ENCODE peak calls at places on chromosomes 5 and 9, in seven cellular contexts. One of them, this sample, is unnamed.

GRCh38 chr5:52769061-52769460 is 18.7 kb upstream of the ITGA1 start:
- DNase-seq in HCT116: no peak
- DNase-seq in HepG2: no peak
- DNase-seq in H1: no peak
- DNase-seq in GM12878: no peak
- DNase-seq in SK-N-SH: no peak
- DNase-seq in K562: no peak
- DNase-seq in this sample: no peak

GRCh38 chr5:16805478-16805877 is 130.6 kb downstream of the MYO10 start:
- DNase-seq in HCT116: no peak
- DNase-seq in SK-N-SH: no peak
- DNase-seq in GM12878: no peak
- DNase-seq in H1: no peak
- DNase-seq in K562: no peak
- DNase-seq in HepG2: no peak
- DNase-seq in this sample: no peak

GRCh38 chr9:14372437-14373318 is 58.7 kb upstream of the NFIB start:
- DNase-seq in H1: peak; percentile 73
- DNase-seq in K562: peak; percentile 31
- DNase-seq in SK-N-SH: peak; percentile 67
- DNase-seq in HCT116: peak; percentile 4
- DNase-seq in GM12878: no peak
- DNase-seq in HepG2: peak; percentile 53
- DNase-seq in this sample: peak; percentile 60

GRCh38 chr5:131386124-131386523 is 122.3 kb downstream of the CDC42SE2 start:
- DNase-seq in HCT116: no peak
- DNase-seq in HepG2: no peak
- DNase-seq in SK-N-SH: no peak
- DNase-seq in GM12878: no peak
- DNase-seq in H1: no peak
- DNase-seq in K562: no peak
- DNase-seq in this sample: no peak

GRCh38 chr5:91384671-91385430 is 1.7 kb upstream of the ARRDC3 start:
- DNase-seq in HCT116: peak; percentile 94
- DNase-seq in K562: peak; percentile 85
- DNase-seq in HepG2: peak; percentile 90
- DNase-seq in SK-N-SH: peak; percentile 73
- DNase-seq in GM12878: peak; percentile 71
- DNase-seq in H1: no peak
- DNase-seq in this sample: no peak

GRCh38 chr9:3285365-3286161 is 240.2 kb downstream of the RFX3 start:
- DNase-seq in SK-N-SH: no peak
- DNase-seq in HCT116: no peak
- DNase-seq in H1: no peak
- DNase-seq in HepG2: no peak
- DNase-seq in GM12878: no peak
- DNase-seq in K562: no peak
- DNase-seq in this sample: no peak

GRCh38 chr5:127305486-127305885 is 14.9 kb downstream of the MEGF10 start:
- DNase-seq in K562: no peak
- DNase-seq in GM12878: no peak
- DNase-seq in H1: no peak
- DNase-seq in SK-N-SH: no peak
- DNase-seq in HCT116: no peak
- DNase-seq in HepG2: no peak
- DNase-seq in this sample: no peak

GRCh38 chr5:67181648-67182218 is 14.9 kb downstream of the CD180 start:
- DNase-seq in HepG2: no peak
- DNase-seq in HCT116: no peak
- DNase-seq in SK-N-SH: no peak
- DNase-seq in K562: peak; percentile 14
- DNase-seq in H1: no peak
- DNase-seq in GM12878: no peak
- DNase-seq in this sample: peak; percentile 42

GRCh38 chr9:68873179-68873578 is 140.7 kb downstream of the PRKACG start:
- DNase-seq in HCT116: no peak
- DNase-seq in SK-N-SH: no peak
- DNase-seq in H1: no peak
- DNase-seq in HepG2: no peak
- DNase-seq in GM12878: no peak
- DNase-seq in K562: no peak
- DNase-seq in this sample: no peak

GRCh38 chr9:86287013-86287412 is 4.7 kb upstream of the ISCA1 start:
- DNase-seq in K562: peak; percentile 20
- DNase-seq in HepG2: peak; percentile 55
- DNase-seq in GM12878: no peak
- DNase-seq in H1: no peak
- DNase-seq in HCT116: no peak
- DNase-seq in SK-N-SH: peak; percentile 24
- DNase-seq in this sample: peak; percentile 66

GRCh38 chr9:114279693-114280092 is 43.2 kb upstream of the ORM1 start:
- DNase-seq in SK-N-SH: no peak
- DNase-seq in H1: no peak
- DNase-seq in K562: no peak
- DNase-seq in HCT116: no peak
- DNase-seq in HepG2: no peak
- DNase-seq in GM12878: no peak
- DNase-seq in this sample: no peak

GRCh38 chr9:96305171-96305570 is 3.2 kb upstream of the HSD17B3 start:
- DNase-seq in SK-N-SH: no peak
- DNase-seq in H1: no peak
- DNase-seq in HCT116: no peak
- DNase-seq in K562: no peak
- DNase-seq in HepG2: no peak
- DNase-seq in GM12878: no peak
- DNase-seq in this sample: no peak

GRCh38 chr9:35079426-35080341 is at the start of gene FANCG:
- DNase-seq in HCT116: peak; percentile 80
- DNase-seq in H1: peak; percentile 72
- DNase-seq in GM12878: peak; percentile 79
- DNase-seq in SK-N-SH: peak; percentile 94
- DNase-seq in HepG2: peak; percentile 86
- DNase-seq in K562: peak; percentile 87
- DNase-seq in this sample: peak; percentile 91

GRCh38 chr9:134413890-134414731 is 87.9 kb downstream of the RXRA start:
- DNase-seq in SK-N-SH: peak; percentile 76
- DNase-seq in HCT116: peak; percentile 50
- DNase-seq in K562: no peak
- DNase-seq in GM12878: no peak
- DNase-seq in H1: no peak
- DNase-seq in HepG2: no peak
- DNase-seq in this sample: no peak

GRCh38 chr9:38180631-38181030 is 111.6 kb upstream of the SHB start:
- DNase-seq in SK-N-SH: no peak
- DNase-seq in HCT116: no peak
- DNase-seq in HepG2: no peak
- DNase-seq in K562: no peak
- DNase-seq in H1: no peak
- DNase-seq in GM12878: no peak
- DNase-seq in this sample: no peak

GRCh38 chr5:337565-338130 is 16.1 kb downstream of the AHRR start:
- DNase-seq in HCT116: peak; percentile 59
- DNase-seq in SK-N-SH: peak; percentile 33
- DNase-seq in GM12878: no peak
- DNase-seq in HepG2: peak; percentile 45
- DNase-seq in K562: no peak
- DNase-seq in H1: no peak
- DNase-seq in this sample: peak; percentile 39

GRCh38 chr9:37679649-37680402 is 29.1 kb downstream of the FRMPD1 start:
- DNase-seq in HCT116: no peak
- DNase-seq in H1: no peak
- DNase-seq in HepG2: no peak
- DNase-seq in SK-N-SH: peak; percentile 37
- DNase-seq in K562: peak; percentile 21
- DNase-seq in GM12878: no peak
- DNase-seq in this sample: no peak

GRCh38 chr9:101727621-101728524 is 10.6 kb downstream of the GRIN3A start:
- DNase-seq in K562: peak; percentile 22
- DNase-seq in HepG2: peak; percentile 24
- DNase-seq in HCT116: no peak
- DNase-seq in GM12878: no peak
- DNase-seq in SK-N-SH: peak; percentile 54
- DNase-seq in H1: no peak
- DNase-seq in this sample: no peak

GRCh38 chr9:110950041-110950645 is 88.1 kb downstream of the LPAR1 start:
- DNase-seq in K562: no peak
- DNase-seq in HCT116: no peak
- DNase-seq in GM12878: no peak
- DNase-seq in H1: no peak
- DNase-seq in HepG2: no peak
- DNase-seq in SK-N-SH: no peak
- DNase-seq in this sample: no peak

GRCh38 chr9:1102010-1102712 is 52.0 kb downstream of the DMRT2 start:
- DNase-seq in HepG2: no peak
- DNase-seq in HCT116: no peak
- DNase-seq in H1: no peak
- DNase-seq in SK-N-SH: no peak
- DNase-seq in GM12878: no peak
- DNase-seq in K562: no peak
- DNase-seq in this sample: no peak

GRCh38 chr9:69468380-69468779 is 143.4 kb downstream of the ENTREP1 start:
- DNase-seq in GM12878: no peak
- DNase-seq in HCT116: no peak
- DNase-seq in SK-N-SH: no peak
- DNase-seq in H1: no peak
- DNase-seq in HepG2: no peak
- DNase-seq in K562: no peak
- DNase-seq in this sample: no peak

GRCh38 chr9:121331992-121332685 is 37.9 kb downstream of the STOM start:
- DNase-seq in HCT116: no peak
- DNase-seq in H1: no peak
- DNase-seq in SK-N-SH: no peak
- DNase-seq in HepG2: no peak
- DNase-seq in K562: no peak
- DNase-seq in GM12878: no peak
- DNase-seq in this sample: no peak

GRCh38 chr5:127596501-127596900 is 52.4 kb upstream of the CTXN3 start:
- DNase-seq in H1: no peak
- DNase-seq in SK-N-SH: no peak
- DNase-seq in HepG2: no peak
- DNase-seq in K562: no peak
- DNase-seq in GM12878: no peak
- DNase-seq in HCT116: no peak
- DNase-seq in this sample: no peak

GRCh38 chr9:98324801-98325200 is 69.4 kb upstream of the TBC1D2 start:
- DNase-seq in SK-N-SH: no peak
- DNase-seq in H1: no peak
- DNase-seq in HCT116: no peak
- DNase-seq in GM12878: no peak
- DNase-seq in HepG2: no peak
- DNase-seq in K562: no peak
- DNase-seq in this sample: no peak

GRCh38 chr5:132389051-132389331 is 19.5 kb downstream of the SLC22A5 start:
- DNase-seq in HepG2: no peak
- DNase-seq in SK-N-SH: no peak
- DNase-seq in H1: no peak
- DNase-seq in GM12878: no peak
- DNase-seq in HCT116: no peak
- DNase-seq in K562: no peak
- DNase-seq in this sample: no peak

GRCh38 chr5:121987685-121988073 is 25.9 kb downstream of the SRFBP1 start:
- DNase-seq in HCT116: no peak
- DNase-seq in SK-N-SH: no peak
- DNase-seq in H1: no peak
- DNase-seq in K562: no peak
- DNase-seq in GM12878: no peak
- DNase-seq in HepG2: peak; percentile 18
- DNase-seq in this sample: no peak

GRCh38 chr5:80654391-80655230 is at the start of the genes DHFR and MSH3:
- DNase-seq in HCT116: peak; percentile 85
- DNase-seq in K562: peak; percentile 96
- DNase-seq in HepG2: peak; percentile 90
- DNase-seq in GM12878: peak; percentile 81
- DNase-seq in H1: peak; percentile 86
- DNase-seq in SK-N-SH: peak; percentile 96
- DNase-seq in this sample: peak; percentile 76

GRCh38 chr5:138274189-138274853 is at the start of gene GFRA3:
- DNase-seq in K562: peak; percentile 37
- DNase-seq in HCT116: no peak
- DNase-seq in HepG2: no peak
- DNase-seq in GM12878: no peak
- DNase-seq in SK-N-SH: peak; percentile 77
- DNase-seq in H1: no peak
- DNase-seq in this sample: no peak

GRCh38 chr5:160525471-160526261 is 104.0 kb downstream of the PTTG1 start:
- DNase-seq in H1: no peak
- DNase-seq in SK-N-SH: no peak
- DNase-seq in HCT116: no peak
- DNase-seq in HepG2: no peak
- DNase-seq in GM12878: no peak
- DNase-seq in K562: no peak
- DNase-seq in this sample: no peak
- H3K4me3 ChIP-seq in H1: no peak overlapping the region
- H3K4me3 ChIP-seq in SK-N-SH: no peak overlapping the region
- H3K4me3 ChIP-seq in HCT116: no peak overlapping the region
- H3K4me3 ChIP-seq in HepG2: no peak overlapping the region
- H3K4me3 ChIP-seq in GM12878: no peak overlapping the region
- H3K4me3 ChIP-seq in K562: no peak overlapping the region
- H3K4me3 ChIP-seq in this sample: no peak overlapping the region

GRCh38 chr5:141363952-141364660 is at the start of gene PCDHGA5:
- DNase-seq in HepG2: no peak
- DNase-seq in H1: no peak
- DNase-seq in K562: no peak
- DNase-seq in GM12878: no peak
- DNase-seq in SK-N-SH: no peak
- DNase-seq in HCT116: no peak
- DNase-seq in this sample: no peak
- H3K9me3 ChIP-seq in HepG2: peaks cover 54% of the 10 kb centered on the region
- H3K9me3 ChIP-seq in H1: peaks cover 43% of the 10 kb centered on the region
- H3K9me3 ChIP-seq in K562: no peaks in the 10 kb centered on the region
- H3K9me3 ChIP-seq in GM12878: peaks cover 15% of the 10 kb centered on the region
- H3K9me3 ChIP-seq in SK-N-SH: peaks cover 7% of the 10 kb centered on the region
- H3K9me3 ChIP-seq in HCT116: peaks cover 5% of the 10 kb centered on the region
- H3K9me3 ChIP-seq in this sample: peaks cover 40% of the 10 kb centered on the region

GRCh38 chr5:174022384-174023095 is 23.0 kb upstream of the NSG2 start:
- DNase-seq in H1: no peak
- DNase-seq in GM12878: no peak
- DNase-seq in SK-N-SH: no peak
- DNase-seq in HepG2: no peak
- DNase-seq in K562: no peak
- DNase-seq in HCT116: no peak
- DNase-seq in this sample: no peak

DNA sequence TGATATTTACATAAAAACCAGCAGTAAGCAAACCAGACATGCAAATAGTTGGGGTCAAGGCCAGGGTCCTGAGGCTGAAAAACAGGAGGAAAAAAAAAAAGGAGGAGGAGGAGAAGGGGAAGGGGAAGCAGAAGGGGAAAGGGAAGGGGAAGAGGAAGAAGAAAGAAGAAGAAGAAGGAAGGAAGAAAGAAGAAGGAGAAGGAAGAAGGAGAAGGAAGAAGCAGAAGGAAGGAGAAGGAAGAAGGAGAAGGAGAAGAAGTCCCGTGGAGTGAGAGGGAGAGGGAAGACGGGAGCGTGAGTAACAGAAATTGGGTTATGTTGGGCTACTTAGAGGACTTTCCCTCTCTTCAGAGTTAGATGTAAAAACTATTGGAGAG is 24.6 kb upstream of the NSG2 start:
- DNase-seq in SK-N-SH: no peak
- DNase-seq in GM12878: no peak
- DNase-seq in HepG2: no peak
- DNase-seq in H1: no peak
- DNase-seq in HCT116: no peak
- DNase-seq in K562: no peak
- DNase-seq in this sample: no peak
- TF ChIP-seq YY1 in SK-N-SH: no peak
- TF ChIP-seq YY1 in GM12878: no peak
- TF ChIP-seq YY1 in HepG2: no peak
- TF ChIP-seq YY1 in H1: no peak
- TF ChIP-seq YY1 in HCT116: no peak
- TF ChIP-seq YY1 in K562: no peak
- TF ChIP-seq YY1 in this sample: no peak

GRCh38 chr5:1948663-1949191 is 66.0 kb upstream of the IRX4 start:
- DNase-seq in H1: no peak
- DNase-seq in K562: no peak
- DNase-seq in HCT116: no peak
- DNase-seq in GM12878: no peak
- DNase-seq in SK-N-SH: no peak
- DNase-seq in HepG2: no peak
- DNase-seq in this sample: no peak
- H3K4me3 ChIP-seq in H1: no peak overlapping the region
- H3K4me3 ChIP-seq in K562: no peak overlapping the region
- H3K4me3 ChIP-seq in HCT116: no peak overlapping the region
- H3K4me3 ChIP-seq in GM12878: no peak overlapping the region
- H3K4me3 ChIP-seq in SK-N-SH: no peak overlapping the region
- H3K4me3 ChIP-seq in HepG2: no peak overlapping the region
- H3K4me3 ChIP-seq in this sample: no peak overlapping the region

This sample was measured in NT2/D1.